ENCODE peak calls at places on chromosomes 7 and 10, in five cellular contexts. Z is IMR-90, A is sciatic nerve, B is heart left ventricle, P is T-cell. T is an unnamed sample.

GRCh38 chr10:58072634-58073033 is 195.1 kb downstream of the IPMK start:
- ATAC-seq in B (no peak), P (no peak), A (no peak), Z (no peak), T (no peak)

GRCh38 chr10:62916157-62916603 is 100.0 kb upstream of the EGR2 start:
- ATAC-seq in Z (no peak), B (peak; percentile 93), P (no peak), A (peak; percentile 86), T (peak; percentile 79)

GRCh38 chr10:43816351-43817321 is 168.0 kb upstream of the ZNF32 start:
- ATAC-seq in B (peak; percentile 95), Z (peak; percentile 55), A (peak; percentile 57), P (peak; percentile 100), T (peak; percentile 86)

GRCh38 chr7:121420976-121421375 is 24.9 kb upstream of the FAM3C start:
- ATAC-seq in A (no peak), P (no peak), B (no peak), Z (no peak), T (no peak)

GRCh38 chr10:132204078-132204780 is 17.5 kb downstream of the DPYSL4 start:
- ATAC-seq in Z (no peak), P (no peak), A (no peak), B (no peak), T (no peak)

GRCh38 chr7:43868681-43869017 is 668 bp downstream of the MRPS24 start:
- ATAC-seq in Z (no peak), B (no peak), A (no peak), P (no peak), T (no peak)

GRCh38 chr7:44634839-44635591 is 28.6 kb downstream of the OGDH start:
- ATAC-seq in A (no peak), Z (no peak), P (no peak), B (peak; percentile 72), T (no peak)

GRCh38 chr10:45427305-45427955 is 53.4 kb downstream of the ALOX5 start:
- ATAC-seq in B (no peak), A (no peak), Z (no peak), P (no peak), T (no peak)

GRCh38 chr7:117781707-117782106 is 91.5 kb downstream of the CTTNBP2 start:
- ATAC-seq in B (no peak), P (no peak), Z (peak; percentile 24), A (no peak), T (no peak)

GRCh38 chr7:82397846-82398245 is 45.7 kb downstream of the CACNA2D1 start:
- ATAC-seq in A (no peak), Z (peak; percentile 87), P (no peak), B (no peak), T (no peak)

GRCh38 chr10:73644015-73644743 is 2.9 kb upstream of the MYOZ1 start:
- ATAC-seq in B (peak; percentile 35), P (peak; percentile 74), Z (peak; percentile 86), A (peak; percentile 70), T (peak; percentile 68)

GRCh38 chr7:82229164-82229563 is 214.4 kb downstream of the CACNA2D1 start:
- ATAC-seq in B (peak; percentile 80), Z (no peak), P (no peak), A (no peak), T (no peak)

GRCh38 chr10:50210876-50211275 is 40.4 kb downstream of the ASAH2 start:
- ATAC-seq in P (no peak), B (no peak), A (no peak), Z (no peak), T (no peak)

GRCh38 chr7:130886438-130887135 is 152.6 kb upstream of the KLF14 start:
- ATAC-seq in Z (no peak), B (peak; percentile 30), P (no peak), A (no peak), T (no peak)